ENCODE peak calls at places on chromosomes 13 and 19, in eight cellular contexts. T is ascending aorta; B is adipocyte; F is A549; D is neural progenitor cell; Q is effector memory CD4-positive, alpha-beta T cell; Z is fibroblast of lung; H is right atrium auricular region. U is an unnamed sample. For H3K4me1, the result is how much of the 10 kb centered on the place peaks cover.

GRCh38 chr13:21694831-21695230 is 24.0 kb downstream of the FGF9 start:
- DNase-seq in T (no peak), B (no peak), F (no peak), D (no peak), Q (no peak), Z (no peak), H (no peak), U (no peak)

GRCh38 chr19:52635786-52636570 is 2.2 kb downstream of the ZNF83 start:
- DNase-seq in T (no peak), B (peak), F (no peak), D (no peak), Q (no peak), Z (peak), H (no peak), U (no peak)

GRCh38 chr13:41916173-41916954 is 44.5 kb downstream of the VWA8 start:
- DNase-seq in T (no peak), B (peak), F (no peak), D (no peak), Q (no peak), Z (peak), H (no peak), U (peak)

GRCh38 chr19:39141929-39142328 is 16.3 kb downstream of the PAK4 start:
- DNase-seq in T (no peak), B (no peak), F (no peak), D (no peak), Q (no peak), Z (no peak), H (no peak), U (no peak)

GRCh38 chr19:50461066-50461875 is 15.0 kb upstream of the EMC10 start:
- DNase-seq in T (no peak), B (peak), F (peak), D (peak), Q (peak), Z (peak), H (no peak), U (no peak)

GRCh38 chr19:46021531-46022041 is 1.3 kb downstream of the PGLYRP1 start:
- DNase-seq in T (no peak), B (no peak), F (peak), D (no peak), Q (no peak), Z (no peak), H (no peak), U (no peak)

GRCh38 chr13:75440100-75440499 is 41.9 kb downstream of the TBC1D4 start:
- DNase-seq in T (no peak), B (no peak), F (no peak), D (no peak), Q (no peak), Z (no peak), H (no peak), U (no peak)

GRCh38 chr13:99383946-99384345 is 76.7 kb upstream of the GPR183 start:
- DNase-seq in T (peak), B (no peak), F (no peak), D (no peak), Q (no peak), Z (no peak), H (no peak), U (no peak)

GRCh38 chr19:45641274-45642105 is 2.3 kb upstream of the EML2 start:
- DNase-seq in T (peak), B (peak), F (peak), D (peak), Q (peak), Z (peak), H (peak), U (peak)

GRCh38 chr13:112869202-112870061 is 99.6 kb upstream of the MCF2L start:
- DNase-seq in T (peak), B (no peak), F (no peak), D (no peak), Q (no peak), Z (no peak), H (no peak), U (no peak)

GRCh38 chr19:3039641-3040077 is 10.6 kb upstream of the TLE2 start:
- DNase-seq in T (no peak), B (no peak), F (peak), D (peak), Q (no peak), Z (no peak), H (no peak), U (no peak)

GRCh38 chr13:105611424-105611823 is 924.0 kb downstream of the EFNB2 start:
- DNase-seq in T (no peak), B (peak), F (no peak), D (no peak), Q (no peak), Z (peak), H (no peak), U (no peak)

GRCh38 chr13:76668141-76668540 is 218.1 kb downstream of the KCTD12 start:
- DNase-seq in T (no peak), B (no peak), F (no peak), D (no peak), Q (no peak), Z (no peak), H (no peak), U (no peak)

GRCh38 chr13:19685034-19685433 is 51.6 kb downstream of the MPHOSPH8 start:
- DNase-seq in T (no peak), B (no peak), F (peak), D (no peak), Q (no peak), Z (no peak), H (no peak), U (no peak)

GRCh38 chr13:79128158-79128557 is 277.9 kb downstream of the RBM26 start:
- DNase-seq in T (no peak), B (peak), F (peak), D (no peak), Q (no peak), Z (peak), H (no peak), U (no peak)

GRCh38 chr19:35357867-35358573 is at the start of gene FFAR3:
- DNase-seq in T (peak), B (peak), F (no peak), D (no peak), Q (no peak), Z (no peak), H (peak), U (no peak)

GRCh38 chr19:1882089-1882785 is 3.1 kb downstream of the ABHD17A start:
- DNase-seq in T (peak), B (no peak), F (no peak), D (peak), Q (peak), Z (no peak), H (no peak), U (peak)

GRCh38 chr13:46496086-46496485 is 56.9 kb upstream of the LRCH1 start:
- DNase-seq in T (no peak), B (no peak), F (no peak), D (no peak), Q (no peak), Z (no peak), H (no peak), U (no peak)

GRCh38 chr13:32629866-32630265 is 43.6 kb downstream of the PDS5B start:
- DNase-seq in T (no peak), B (no peak), F (no peak), D (no peak), Q (no peak), Z (no peak), H (no peak), U (no peak)

GRCh38 chr13:73657821-73658540 is 476.2 kb downstream of the KLF12 start:
- DNase-seq in T (peak), B (peak), F (no peak), D (no peak), Q (no peak), Z (peak), H (peak), U (no peak)

GRCh38 chr13:34352958-34353357 is 535.0 kb downstream of the RFC3 start:
- DNase-seq in T (no peak), B (no peak), F (no peak), D (no peak), Q (no peak), Z (peak), H (no peak), U (no peak)

GRCh38 chr13:50485979-50486935 is 357.2 kb downstream of the DLEU7 start:
- DNase-seq in T (no peak), B (peak), F (no peak), D (no peak), Q (no peak), Z (peak), H (no peak), U (no peak)

GRCh38 chr13:102868366-102868936 is 22.6 kb downstream of the ERCC5 start:
- DNase-seq in T (no peak), B (no peak), F (no peak), D (no peak), Q (no peak), Z (peak), H (no peak), U (no peak)

GRCh38 chr19:34370117-34370516 is 5.1 kb downstream of the GPI start:
- DNase-seq in T (no peak), B (no peak), F (no peak), D (no peak), Q (no peak), Z (no peak), H (no peak), U (no peak)

GRCh38 chr19:55676384-55676783 is 1.4 kb downstream of the EPN1 start:
- DNase-seq in T (no peak), B (peak), F (no peak), D (no peak), Q (no peak), Z (peak), H (no peak), U (no peak)

GRCh38 chr13:36981156-36981743 is 17.9 kb downstream of the ALG5 start:
- DNase-seq in T (no peak), B (peak), F (peak), D (peak), Q (no peak), Z (peak), H (no peak), U (no peak)

GRCh38 chr13:101289764-101290163 is 126.5 kb downstream of the NALCN start:
- DNase-seq in T (no peak), B (peak), F (peak), D (peak), Q (no peak), Z (peak), H (no peak), U (no peak)

GRCh38 chr13:26498524-26499208 is 58.8 kb upstream of the WASF3 start:
- DNase-seq in T (no peak), B (no peak), F (no peak), D (no peak), Q (no peak), Z (peak), H (no peak), U (no peak)

GRCh38 chr13:28408235-28408848 is 86.6 kb downstream of the FLT1 start:
- DNase-seq in T (no peak), B (no peak), F (no peak), D (no peak), Q (no peak), Z (no peak), H (peak), U (no peak)

GRCh38 chr13:71417205-71417604 is 449.8 kb downstream of the DACH1 start:
- DNase-seq in T (no peak), B (peak), F (no peak), D (no peak), Q (no peak), Z (peak), H (no peak), U (no peak)

GRCh38 chr13:91174886-91175501 is 172.5 kb upstream of the MIR17HG start:
- DNase-seq in T (no peak), B (no peak), F (no peak), D (no peak), Q (no peak), Z (peak), H (no peak), U (no peak)

GRCh38 chr13:113860051-113860471 is 3.8 kb downstream of the GAS6 start:
- DNase-seq in T (no peak), B (no peak), F (no peak), D (no peak), Q (no peak), Z (no peak), H (peak), U (no peak)

GRCh38 chr19:36259211-36259610 is 44.3 kb downstream of the ZNF146 start:
- DNase-seq in T (no peak), B (no peak), F (no peak), D (no peak), Q (no peak), Z (no peak), H (no peak), U (no peak)

GRCh38 chr19:18832331-18833140 is 777 bp downstream of the UPF1 start:
- DNase-seq in T (no peak), B (peak), F (peak), D (peak), Q (no peak), Z (no peak), H (no peak), U (no peak)

GRCh38 chr19:3351702-3352447 is 14.5 kb upstream of the NFIC start:
- DNase-seq in T (no peak), B (no peak), F (no peak), D (no peak), Q (no peak), Z (no peak), H (no peak), U (no peak)

GRCh38 chr13:102799544-102800144 is 725 bp downstream of the BIVM start:
- DNase-seq in T (peak), B (peak), F (peak), D (peak), Q (no peak), Z (peak), H (no peak), U (no peak)

GRCh38 chr13:35617420-35617819 is 140.9 kb upstream of the MAB21L1 start:
- DNase-seq in T (no peak), B (no peak), F (no peak), D (no peak), Q (no peak), Z (no peak), H (no peak), U (no peak)

GRCh38 chr19:37931941-37932655 is 25.1 kb downstream of the SIPA1L3 start:
- DNase-seq in T (peak), B (peak), F (peak), D (peak), Q (no peak), Z (peak), H (peak), U (no peak)

GRCh38 chr19:41409288-41409687 is 11.7 kb downstream of the BCKDHA start:
- DNase-seq in T (no peak), B (no peak), F (peak), D (no peak), Q (no peak), Z (peak), H (no peak), U (no peak)
- H3K4me1 ChIP-seq in T (under half), B (under half), F (under half), D (under half), Q (under half), Z (under half), H (under half), U (under half)

GRCh38 chr19:41410655-41411054 is 13.0 kb downstream of the BCKDHA start:
- DNase-seq in T (no peak), B (no peak), F (no peak), D (no peak), Q (no peak), Z (no peak), H (no peak), U (no peak)
- H3K4me1 ChIP-seq in T (under half), B (under half), F (under half), D (under half), Q (under half), Z (under half), H (under half), U (under half)

GRCh38 chr13:52736891-52737290 is 2.7 kb downstream of the CNMD start:
- DNase-seq in T (no peak), B (no peak), F (no peak), D (no peak), Q (no peak), Z (no peak), H (no peak), U (no peak)

GRCh38 chr13:52738719-52739467 is 727 bp downstream of the CNMD start:
- DNase-seq in T (no peak), B (peak), F (no peak), D (peak), Q (no peak), Z (no peak), H (no peak), U (no peak)

GRCh38 chr13:52737900-52738299 is 1.7 kb downstream of the CNMD start:
- DNase-seq in T (no peak), B (no peak), F (no peak), D (no peak), Q (no peak), Z (no peak), H (no peak), U (no peak)

GRCh38 chr13:52739468-52740071 is at the start of gene CNMD:
- DNase-seq in T (no peak), B (no peak), F (no peak), D (peak), Q (no peak), Z (no peak), H (no peak), U (no peak)

GRCh38 chr13:52737451-52737850 is 2.2 kb downstream of the CNMD start:
- DNase-seq in T (no peak), B (no peak), F (no peak), D (no peak), Q (no peak), Z (no peak), H (no peak), U (no peak)
- H3K4me1 ChIP-seq in T (under half), B (under half), F (under half), D (under half), Q (under half), Z (under half), H (under half), U (under half)

DNA sequence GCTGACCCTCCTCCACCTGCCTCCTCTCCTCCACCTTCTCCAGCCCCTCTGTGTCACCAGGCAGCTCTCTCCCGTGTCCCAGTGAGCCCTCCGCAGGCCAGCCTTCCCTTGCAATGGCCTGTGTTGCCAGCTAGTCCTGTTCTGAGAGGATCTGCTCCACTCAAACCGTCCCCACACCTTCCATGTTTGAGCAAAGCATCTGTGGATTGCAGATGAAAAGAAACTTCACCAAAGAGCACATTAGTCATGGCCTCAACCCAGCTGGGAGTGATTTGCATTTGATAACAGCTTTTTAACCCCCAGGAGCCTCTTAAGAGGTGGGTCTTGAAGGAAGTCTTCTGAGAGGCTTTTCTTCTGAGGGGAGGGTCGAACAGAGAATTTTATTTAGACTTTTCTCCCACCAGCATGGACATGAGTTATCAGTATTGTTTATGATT is 72.8 kb downstream of the COL4A2 start:
- DNase-seq in T (no peak), B (no peak), F (peak), D (peak), Q (no peak), Z (peak), H (no peak), U (no peak)
- H3K4me1 ChIP-seq in T (half or more), B (under half), F (under half), D (under half), Q (under half), Z (under half), H (half or more), U (under half)

DNA sequence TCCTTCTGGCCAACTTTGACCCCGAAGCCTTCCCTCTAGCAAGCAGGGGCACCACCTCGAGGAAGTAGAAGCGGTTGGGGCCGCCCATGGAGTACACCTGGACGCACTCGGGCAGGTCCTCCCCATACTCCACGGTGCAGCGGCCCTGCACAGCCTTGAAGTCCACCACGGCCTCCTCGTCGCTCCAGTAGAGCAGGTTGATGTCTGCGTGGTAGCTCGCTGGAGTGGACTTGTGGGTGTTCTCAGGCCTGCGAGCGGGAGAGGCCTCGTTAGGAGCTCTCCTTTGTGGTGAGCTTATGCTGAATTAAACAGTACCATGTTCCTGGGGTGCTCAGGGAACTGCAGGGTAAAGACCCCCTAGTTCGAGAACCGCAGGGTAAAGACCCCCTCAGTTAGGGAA is 22.3 kb upstream of the EIF3G start:
- DNase-seq in T (no peak), B (no peak), F (no peak), D (no peak), Q (no peak), Z (no peak), H (no peak), U (no peak)
- H3K4me1 ChIP-seq in T (under half), B (under half), F (under half), D (under half), Q (under half), Z (under half), H (under half), U (under half)

GRCh38 chr19:4373601-4374441 is 26.5 kb downstream of the SH3GL1 start:
- DNase-seq in T (peak), B (peak), F (no peak), D (no peak), Q (no peak), Z (peak), H (peak), U (no peak)
- H3K4me1 ChIP-seq in T (half or more), B (half or more), F (half or more), D (under half), Q (half or more), Z (half or more), H (half or more), U (half or more)

DNA sequence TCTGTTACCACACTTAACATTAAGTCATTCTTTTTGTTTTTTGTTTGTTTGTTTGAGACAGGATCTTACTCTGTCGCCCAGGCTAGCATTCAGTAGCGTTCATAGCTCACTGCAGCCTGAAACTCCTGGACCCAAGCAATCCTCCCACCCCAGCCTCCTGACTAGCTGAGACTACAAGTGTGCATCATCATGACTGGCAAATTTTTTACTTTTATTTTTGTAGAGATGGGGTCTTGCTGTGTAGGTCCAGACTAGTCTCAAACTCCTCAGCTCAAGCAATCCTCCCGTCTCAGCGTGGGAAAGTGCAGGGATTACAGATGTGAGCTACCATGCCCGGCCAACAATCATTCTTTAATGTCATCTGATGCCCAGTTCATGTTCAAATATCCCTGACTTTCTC is 3.3 kb downstream of the ALDH16A1 start:
- DNase-seq in T (no peak), B (peak), F (peak), D (no peak), Q (no peak), Z (no peak), H (no peak), U (no peak)
- H3K4me1 ChIP-seq in T (under half), B (half or more), F (under half), D (under half), Q (under half), Z (under half), H (under half), U (under half)

DNA sequence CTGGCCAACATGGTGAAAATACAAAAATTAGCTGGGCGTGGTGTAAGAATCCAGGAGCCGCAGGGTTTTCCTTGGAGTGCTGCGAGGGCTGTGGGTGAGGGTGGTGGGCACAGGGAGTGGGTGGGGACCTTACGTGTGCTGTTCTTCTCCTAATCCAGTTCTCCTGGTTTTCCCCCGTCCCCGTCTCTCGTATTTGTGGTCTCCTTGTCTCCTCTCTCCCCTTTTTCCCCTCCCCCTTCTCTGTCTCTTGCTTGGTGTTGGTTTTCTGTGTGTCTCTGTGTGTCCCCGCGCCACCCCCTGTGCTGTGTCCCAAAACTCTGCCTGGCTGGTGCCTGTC is 1.7 kb downstream of the SELENOW start:
- DNase-seq in T (no peak), B (no peak), F (no peak), D (no peak), Q (no peak), Z (no peak), H (no peak), U (no peak)
- H3K4me1 ChIP-seq in T (under half), B (under half), F (under half), D (under half), Q (under half), Z (under half), H (under half), U (under half)

GRCh38 chr19:47510516-47511127 is 4.2 kb downstream of the NAPA start:
- DNase-seq in T (no peak), B (no peak), F (no peak), D (no peak), Q (no peak), Z (no peak), H (no peak), U (no peak)

GRCh38 chr19:47512948-47513319 is 1.9 kb downstream of the NAPA start:
- DNase-seq in T (no peak), B (no peak), F (no peak), D (no peak), Q (no peak), Z (no peak), H (no peak), U (no peak)

GRCh38 chr19:47511128-47511517 is 3.7 kb downstream of the NAPA start:
- DNase-seq in T (no peak), B (no peak), F (no peak), D (no peak), Q (no peak), Z (no peak), H (no peak), U (no peak)

GRCh38 chr19:47512183-47512947 is 2.5 kb downstream of the NAPA start:
- DNase-seq in T (no peak), B (peak), F (peak), D (no peak), Q (no peak), Z (peak), H (no peak), U (no peak)

GRCh38 chr19:47511681-47512080 is 3.2 kb downstream of the NAPA start:
- DNase-seq in T (no peak), B (no peak), F (no peak), D (no peak), Q (no peak), Z (peak), H (no peak), U (no peak)
- H3K4me1 ChIP-seq in T (half or more), B (half or more), F (under half), D (under half), Q (under half), Z (under half), H (half or more), U (half or more)

U was measured in CD4-positive, CD25-positive, alpha-beta regulatory T cell.